ENCODE peak calls at places on chromosomes 12 and 14, in seven cellular contexts. I is K562, V is HCT116, J is SK-N-SH, W is HepG2, E is H1, N is GM12878. Y is an unnamed sample. For H3K4me1, the result is how much of the 10 kb centered on the place peaks cover.

GRCh38 chr14:92511472-92512247 is 1.9 kb upstream of the RIN3 start:
- DNase-seq in N (no peak), W (no peak), V (peak), J (peak), I (no peak), E (no peak), Y (peak)

GRCh38 chr14:77151245-77151644 is 9.7 kb upstream of the ZDHHC22 start:
- DNase-seq in V (no peak), I (peak), J (peak), N (no peak), W (no peak), E (peak), Y (no peak)

GRCh38 chr12:53505086-53505485 is 2.2 kb downstream of the NPFF start:
- DNase-seq in I (no peak), V (no peak), W (no peak), J (no peak), E (no peak), N (no peak), Y (no peak)

GRCh38 chr14:54809767-54810166 is 92.9 kb downstream of the GCH1 start:
- DNase-seq in N (no peak), E (no peak), V (no peak), I (no peak), W (no peak), J (no peak), Y (no peak)

GRCh38 chr14:44895716-44896115 is 66.0 kb downstream of the KLHL28 start:
- DNase-seq in N (no peak), E (no peak), W (no peak), J (no peak), I (no peak), V (no peak), Y (no peak)

GRCh38 chr14:59252772-59253500 is 64.5 kb downstream of the DAAM1 start:
- DNase-seq in N (no peak), W (no peak), I (no peak), E (no peak), V (no peak), J (no peak), Y (no peak)

GRCh38 chr12:21662122-21662792 is 4.6 kb upstream of the LDHB start:
- DNase-seq in J (no peak), I (no peak), E (no peak), N (no peak), V (no peak), W (no peak), Y (no peak)

GRCh38 chr12:71791473-71792150 is 36.9 kb downstream of the RAB21 start:
- DNase-seq in N (no peak), I (no peak), W (no peak), E (no peak), V (no peak), J (no peak), Y (no peak)

GRCh38 chr12:24379493-24379892 is 430.0 kb upstream of the SOX5 start:
- DNase-seq in W (no peak), E (no peak), J (no peak), I (no peak), N (no peak), V (no peak), Y (no peak)

GRCh38 chr14:53683229-53683628 is 273.4 kb downstream of the BMP4 start:
- DNase-seq in V (no peak), I (no peak), N (no peak), J (no peak), E (no peak), W (no peak), Y (no peak)

GRCh38 chr12:106223485-106224391 is 24.1 kb downstream of the CKAP4 start:
- DNase-seq in I (peak), W (peak), J (peak), E (peak), V (peak), N (no peak), Y (peak)

GRCh38 chr14:81268016-81268416 is 47.3 kb upstream of the GTF2A1 start:
- DNase-seq in V (no peak), W (peak), N (no peak), E (no peak), J (no peak), I (peak), Y (no peak)

GRCh38 chr12:22447223-22447622 is 97.1 kb downstream of the C2CD5 start:
- DNase-seq in J (peak), V (no peak), N (no peak), E (no peak), I (no peak), W (no peak), Y (no peak)

GRCh38 chr12:56628671-56629458 is 1.3 kb downstream of the BAZ2A start:
- DNase-seq in I (peak), E (peak), W (peak), N (no peak), V (no peak), J (peak), Y (no peak)

GRCh38 chr14:71452987-71453386 is 479.2 kb upstream of the RGS6 start:
- DNase-seq in I (no peak), W (no peak), V (no peak), J (no peak), N (no peak), E (no peak), Y (no peak)

GRCh38 chr12:69988601-69989194 is 163.7 kb downstream of the MYRFL start:
- DNase-seq in E (no peak), J (no peak), I (no peak), V (no peak), W (no peak), N (no peak), Y (no peak)

GRCh38 chr12:50537538-50537919 is 32.7 kb downstream of the DIP2B start:
- DNase-seq in N (no peak), I (no peak), V (peak), W (no peak), E (no peak), J (no peak), Y (peak)

GRCh38 chr12:11307143-11307542 is 3.1 kb downstream of the PRB4 start:
- DNase-seq in W (no peak), E (no peak), V (no peak), N (no peak), J (no peak), I (no peak), Y (no peak)

GRCh38 chr14:63045234-63045611 is at the start of gene KCNH5:
- DNase-seq in V (no peak), W (no peak), J (peak), E (peak), I (no peak), N (no peak), Y (no peak)

GRCh38 chr14:100911665-100912316 is 8.3 kb upstream of the RTL1 start:
- DNase-seq in I (no peak), W (no peak), E (no peak), V (no peak), J (no peak), N (no peak), Y (no peak)

GRCh38 chr12:118302053-118302452 is 70.7 kb downstream of the TAOK3 start:
- DNase-seq in J (no peak), I (no peak), E (no peak), W (no peak), N (no peak), V (no peak), Y (no peak)

GRCh38 chr12:19710811-19711793 is 271.8 kb downstream of the AEBP2 start:
- DNase-seq in I (no peak), W (peak), E (no peak), J (no peak), N (no peak), V (no peak), Y (no peak)

GRCh38 chr14:36805116-36805515 is 143.5 kb downstream of the PAX9 start:
- DNase-seq in V (no peak), N (no peak), W (no peak), I (no peak), J (no peak), E (peak), Y (no peak)

GRCh38 chr12:1078002-1078401 is 87.0 kb downstream of the ERC1 start:
- DNase-seq in E (no peak), N (no peak), J (no peak), V (no peak), I (no peak), W (no peak), Y (no peak)
- H3K27ac ChIP-seq in E (no peak), N (no peak), J (no peak), V (no peak), I (no peak), W (no peak), Y (no peak)

DNA sequence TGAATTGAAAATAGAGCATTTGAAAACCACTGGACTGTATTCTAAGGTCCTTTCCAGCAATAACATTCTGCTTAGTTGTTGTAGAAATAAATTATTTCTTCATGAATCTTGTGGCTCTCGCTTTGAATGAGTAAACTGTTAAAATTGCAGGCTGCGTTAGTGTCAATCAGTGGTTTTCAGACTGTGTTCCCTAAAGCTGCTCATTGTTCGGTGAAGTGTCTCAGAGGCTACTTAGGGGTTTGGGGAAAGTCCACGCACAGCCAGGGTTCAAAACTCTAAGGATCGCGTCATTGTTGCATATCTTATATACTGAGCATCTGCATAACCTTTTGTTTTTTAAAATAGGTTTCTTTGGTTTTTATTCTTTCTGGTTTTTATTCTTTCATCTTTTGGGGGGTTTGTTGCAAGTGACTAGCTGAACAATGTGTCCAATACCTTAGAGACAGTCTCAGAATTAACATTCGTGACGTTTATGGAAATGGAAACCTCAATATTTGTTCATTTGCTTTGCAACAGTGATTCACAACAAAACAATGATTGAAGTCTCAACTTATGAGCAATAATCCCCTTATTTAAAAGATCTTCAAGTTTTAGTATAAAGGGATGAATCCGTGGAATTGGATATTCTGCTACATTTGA is 108.1 kb downstream of the TTLL5 start:
- DNase-seq in E (no peak), W (no peak), I (no peak), V (no peak), N (peak), J (no peak), Y (no peak)
- TF ChIP-seq SIN3A in E (no peak), W (no peak), I (no peak), V (no peak), N (no peak), J (no peak), Y (no peak)

GRCh38 chr12:107844312-107844921 is 69.9 kb downstream of the ASCL4 start:
- DNase-seq in W (no peak), E (peak), V (no peak), N (no peak), I (no peak), J (peak), Y (no peak)
- H3K4me1 ChIP-seq in W (under half), E (under half), V (under half), N (under half), I (under half), J (under half), Y (under half)

GRCh38 chr12:92596388-92596787 is 106.4 kb upstream of the PLEKHG7 start:
- DNase-seq in N (no peak), E (no peak), J (no peak), V (no peak), W (no peak), I (no peak), Y (no peak)

GRCh38 chr12:92600052-92600451 is 102.7 kb upstream of the PLEKHG7 start:
- DNase-seq in W (no peak), E (no peak), J (no peak), V (no peak), I (no peak), N (no peak), Y (no peak)

GRCh38 chr12:92597118-92597517 is 105.7 kb upstream of the PLEKHG7 start:
- DNase-seq in W (no peak), V (no peak), J (no peak), E (no peak), N (no peak), I (no peak), Y (no peak)

GRCh38 chr12:92595663-92596062 is 107.1 kb upstream of the PLEKHG7 start:
- DNase-seq in V (no peak), W (no peak), N (no peak), J (no peak), E (no peak), I (no peak), Y (no peak)

GRCh38 chr12:92597997-92598396 is 104.8 kb upstream of the PLEKHG7 start:
- DNase-seq in V (no peak), W (no peak), N (no peak), I (no peak), E (no peak), J (no peak), Y (no peak)
- H3K27ac ChIP-seq in V (no peak), W (no peak), N (no peak), I (no peak), E (no peak), J (peak), Y (no peak)

GRCh38 chr14:90695997-90696681 is 120.1 kb downstream of the TTC7B start:
- DNase-seq in J (no peak), E (no peak), V (no peak), N (no peak), W (no peak), I (no peak), Y (no peak)
- TF ChIP-seq SIN3A in J (no peak), E (no peak), V (no peak), N (no peak), W (no peak), I (no peak), Y (no peak)

DNA sequence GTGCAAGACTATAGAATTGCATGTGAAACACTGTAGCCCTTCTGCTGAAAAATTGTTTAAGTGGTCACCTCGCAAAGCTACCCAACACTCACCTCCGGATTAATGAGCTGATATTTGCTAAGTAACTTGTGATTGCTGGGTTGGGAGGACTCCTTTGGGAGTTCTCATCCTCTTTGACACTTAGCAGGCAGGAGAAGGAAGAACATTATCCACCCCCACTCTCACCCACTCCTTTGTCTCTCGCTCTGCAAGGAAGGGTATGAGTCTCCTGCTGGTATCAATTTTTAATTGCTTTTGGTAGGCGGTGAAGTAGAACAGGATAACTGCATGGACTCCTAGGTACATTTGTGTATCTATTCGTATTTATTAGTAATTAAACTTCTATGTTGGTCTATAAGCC is 6.9 kb upstream of the ABHD12B start:
- DNase-seq in N (no peak), E (no peak), J (no peak), W (no peak), V (no peak), I (no peak), Y (no peak)
- H3K4me1 ChIP-seq in N (under half), E (under half), J (under half), W (under half), V (under half), I (under half), Y (under half)

GRCh38 chr12:122855985-122856831 is 21.0 kb downstream of the HIP1R start:
- DNase-seq in V (no peak), N (no peak), E (no peak), J (peak), I (no peak), W (no peak), Y (no peak)

GRCh38 chr12:122852336-122853275 is 17.3 kb downstream of the HIP1R start:
- DNase-seq in W (no peak), I (no peak), N (no peak), E (no peak), J (peak), V (no peak), Y (no peak)

GRCh38 chr12:122855071-122855829 is 20.0 kb downstream of the HIP1R start:
- DNase-seq in J (peak), I (no peak), E (no peak), W (no peak), V (no peak), N (no peak), Y (no peak)

GRCh38 chr12:122853582-122854245 is 18.5 kb downstream of the HIP1R start:
- DNase-seq in V (no peak), E (no peak), W (no peak), J (peak), N (no peak), I (no peak), Y (no peak)

GRCh38 chr12:122854554-122854953 is 19.3 kb downstream of the HIP1R start:
- DNase-seq in J (no peak), V (no peak), I (no peak), E (no peak), N (no peak), W (no peak), Y (no peak)
- H3K27ac ChIP-seq in J (no peak), V (no peak), I (no peak), E (no peak), N (no peak), W (no peak), Y (no peak)

GRCh38 chr12:1795221-1795784 is 25.1 kb upstream of the LRTM2 start:
- DNase-seq in E (no peak), W (no peak), V (no peak), N (no peak), I (no peak), J (peak), Y (no peak)
- TF ChIP-seq SIN3A in E (no peak), W (no peak), V (no peak), N (no peak), I (no peak), J (no peak), Y (no peak)

GRCh38 chr12:6551063-6551461 is 4.8 kb downstream of the IFFO1 start:
- DNase-seq in V (no peak), E (no peak), N (no peak), W (no peak), I (no peak), J (no peak), Y (no peak)
- H3K4me1 ChIP-seq in V (under half), E (under half), N (under half), W (under half), I (half or more), J (half or more), Y (under half)

Y was measured in Panc1.